ENCODE peak calls at places on chromosome 17, in five cellular contexts. One of them, this sample, is unnamed.

GRCh38 chr17:33647976-33648375 is 354.9 kb upstream of the ASIC2 start:
- DNase-seq in retina: peak
- DNase-seq in amygdala: no peak
- DNase-seq in fibroblast of the aortic adventitia: no peak
- DNase-seq in kidney: no peak
- DNase-seq in this sample: no peak

GRCh38 chr17:77332981-77333685 is 192.4 kb downstream of the SEC14L1 start:
- DNase-seq in retina: no peak
- DNase-seq in amygdala: no peak
- DNase-seq in fibroblast of the aortic adventitia: peak
- DNase-seq in kidney: no peak
- DNase-seq in this sample: no peak

GRCh38 chr17:48625502-48626201 is 506 bp downstream of the HOXB9 start:
- DNase-seq in retina: no peak
- DNase-seq in amygdala: no peak
- DNase-seq in fibroblast of the aortic adventitia: no peak
- DNase-seq in kidney: peak
- DNase-seq in this sample: no peak

GRCh38 chr17:8109669-8110455 is 8.5 kb downstream of the ALOXE3 start:
- DNase-seq in retina: peak
- DNase-seq in amygdala: no peak
- DNase-seq in fibroblast of the aortic adventitia: peak
- DNase-seq in kidney: peak
- DNase-seq in this sample: peak

GRCh38 chr17:2157081-2157480 is 102.2 kb downstream of the HIC1 start:
- DNase-seq in retina: no peak
- DNase-seq in amygdala: no peak
- DNase-seq in fibroblast of the aortic adventitia: peak
- DNase-seq in kidney: no peak
- DNase-seq in this sample: no peak

GRCh38 chr17:247767-248166 is 66.3 kb upstream of the DOC2B start:
- DNase-seq in retina: no peak
- DNase-seq in amygdala: no peak
- DNase-seq in fibroblast of the aortic adventitia: no peak
- DNase-seq in kidney: peak
- DNase-seq in this sample: peak

GRCh38 chr17:10050597-10051101 is 145.6 kb upstream of the RCVRN start:
- DNase-seq in retina: no peak
- DNase-seq in amygdala: no peak
- DNase-seq in fibroblast of the aortic adventitia: peak
- DNase-seq in kidney: peak
- DNase-seq in this sample: peak

GRCh38 chr17:42598905-42599304 is 10.3 kb downstream of the RETREG3 start:
- DNase-seq in retina: no peak
- DNase-seq in amygdala: no peak
- DNase-seq in fibroblast of the aortic adventitia: no peak
- DNase-seq in kidney: no peak
- DNase-seq in this sample: no peak

GRCh38 chr17:38397227-38397626 is 31.0 kb upstream of the ARHGAP23 start:
- DNase-seq in retina: no peak
- DNase-seq in amygdala: no peak
- DNase-seq in fibroblast of the aortic adventitia: no peak
- DNase-seq in kidney: no peak
- DNase-seq in this sample: no peak

GRCh38 chr17:44518032-44518431 is 14.8 kb upstream of the GPATCH8 start:
- DNase-seq in retina: no peak
- DNase-seq in amygdala: no peak
- DNase-seq in fibroblast of the aortic adventitia: peak
- DNase-seq in kidney: no peak
- DNase-seq in this sample: no peak

GRCh38 chr17:39239640-39240314 is 14.0 kb upstream of the STAC2 start:
- DNase-seq in retina: peak
- DNase-seq in amygdala: no peak
- DNase-seq in fibroblast of the aortic adventitia: no peak
- DNase-seq in kidney: no peak
- DNase-seq in this sample: peak

GRCh38 chr17:6069611-6070279 is 434 bp upstream of the WSCD1 start:
- DNase-seq in retina: peak
- DNase-seq in amygdala: no peak
- DNase-seq in fibroblast of the aortic adventitia: no peak
- DNase-seq in kidney: peak
- DNase-seq in this sample: no peak

GRCh38 chr17:8499171-8499570 is 63.5 kb downstream of the NDEL1 start:
- DNase-seq in retina: no peak
- DNase-seq in amygdala: no peak
- DNase-seq in fibroblast of the aortic adventitia: no peak
- DNase-seq in kidney: no peak
- DNase-seq in this sample: no peak

This sample was measured in left cardiac atrium.